ENCODE peak calls at places on chromosome 4, in nine cellular contexts. One of them, this sample, is unnamed. For H3K4me1, the result is how much of the 10 kb centered on the place peaks cover.

GRCh38 chr4:83197555-83198235 is 83.2 kb upstream of the PLAC8 start:
- DNase-seq in thoracic aorta: no peak
- DNase-seq in stomach: no peak
- DNase-seq in testis: no peak
- DNase-seq in Peyer's patch: no peak
- DNase-seq in SK-N-SH: no peak
- DNase-seq in esophagus muscularis mucosa: no peak
- DNase-seq in A673: no peak
- DNase-seq in mucosa of descending colon: peak
- DNase-seq in this sample: no peak

GRCh38 chr4:60923075-60923474 is 277.1 kb upstream of the ADGRL3 start:
- DNase-seq in stomach: no peak
- DNase-seq in A673: no peak
- DNase-seq in testis: no peak
- DNase-seq in Peyer's patch: no peak
- DNase-seq in SK-N-SH: no peak
- DNase-seq in thoracic aorta: no peak
- DNase-seq in esophagus muscularis mucosa: no peak
- DNase-seq in mucosa of descending colon: no peak
- DNase-seq in this sample: no peak

GRCh38 chr4:77358315-77358928 is 201.4 kb downstream of the CCNG2 start:
- DNase-seq in thoracic aorta: no peak
- DNase-seq in testis: peak
- DNase-seq in esophagus muscularis mucosa: no peak
- DNase-seq in mucosa of descending colon: no peak
- DNase-seq in stomach: no peak
- DNase-seq in Peyer's patch: no peak
- DNase-seq in SK-N-SH: peak
- DNase-seq in A673: peak
- DNase-seq in this sample: peak

GRCh38 chr4:172982151-172982590 is 186.4 kb upstream of the GALNT7 start:
- DNase-seq in Peyer's patch: no peak
- DNase-seq in stomach: peak
- DNase-seq in thoracic aorta: peak
- DNase-seq in SK-N-SH: no peak
- DNase-seq in A673: peak
- DNase-seq in mucosa of descending colon: no peak
- DNase-seq in esophagus muscularis mucosa: peak
- DNase-seq in testis: no peak
- DNase-seq in this sample: no peak

GRCh38 chr4:73007526-73008100 is 61.9 kb downstream of the COX18 start:
- DNase-seq in esophagus muscularis mucosa: no peak
- DNase-seq in A673: no peak
- DNase-seq in SK-N-SH: no peak
- DNase-seq in thoracic aorta: no peak
- DNase-seq in testis: no peak
- DNase-seq in stomach: no peak
- DNase-seq in mucosa of descending colon: no peak
- DNase-seq in Peyer's patch: no peak
- DNase-seq in this sample: no peak

GRCh38 chr4:186948361-186949291 is 225.0 kb upstream of the FAT1 start:
- DNase-seq in testis: no peak
- DNase-seq in SK-N-SH: peak
- DNase-seq in stomach: no peak
- DNase-seq in Peyer's patch: no peak
- DNase-seq in esophagus muscularis mucosa: no peak
- DNase-seq in thoracic aorta: no peak
- DNase-seq in mucosa of descending colon: no peak
- DNase-seq in A673: no peak
- DNase-seq in this sample: peak

GRCh38 chr4:28278676-28279075 is 1418.0 kb downstream of the STIM2 start:
- DNase-seq in SK-N-SH: no peak
- DNase-seq in mucosa of descending colon: no peak
- DNase-seq in Peyer's patch: no peak
- DNase-seq in thoracic aorta: no peak
- DNase-seq in testis: no peak
- DNase-seq in esophagus muscularis mucosa: no peak
- DNase-seq in stomach: no peak
- DNase-seq in A673: no peak
- DNase-seq in this sample: no peak

GRCh38 chr4:163492951-163493504 is 1.5 kb upstream of the TMA16 start:
- DNase-seq in SK-N-SH: no peak
- DNase-seq in esophagus muscularis mucosa: no peak
- DNase-seq in mucosa of descending colon: no peak
- DNase-seq in A673: peak
- DNase-seq in stomach: no peak
- DNase-seq in thoracic aorta: no peak
- DNase-seq in Peyer's patch: no peak
- DNase-seq in testis: no peak
- DNase-seq in this sample: no peak

GRCh38 chr4:141609243-141609642 is 27.1 kb upstream of the IL15 start:
- DNase-seq in mucosa of descending colon: no peak
- DNase-seq in A673: no peak
- DNase-seq in testis: no peak
- DNase-seq in stomach: no peak
- DNase-seq in esophagus muscularis mucosa: no peak
- DNase-seq in thoracic aorta: no peak
- DNase-seq in Peyer's patch: no peak
- DNase-seq in SK-N-SH: no peak
- DNase-seq in this sample: no peak

GRCh38 chr4:122602277-122603142 is 18.4 kb downstream of the IL21 start:
- DNase-seq in thoracic aorta: no peak
- DNase-seq in esophagus muscularis mucosa: no peak
- DNase-seq in testis: peak
- DNase-seq in mucosa of descending colon: no peak
- DNase-seq in Peyer's patch: no peak
- DNase-seq in SK-N-SH: peak
- DNase-seq in stomach: no peak
- DNase-seq in A673: peak
- DNase-seq in this sample: no peak

GRCh38 chr4:173367946-173368345 is 2.8 kb upstream of the SAP30 start:
- DNase-seq in SK-N-SH: no peak
- DNase-seq in testis: no peak
- DNase-seq in stomach: no peak
- DNase-seq in Peyer's patch: no peak
- DNase-seq in thoracic aorta: no peak
- DNase-seq in mucosa of descending colon: no peak
- DNase-seq in esophagus muscularis mucosa: no peak
- DNase-seq in A673: peak
- DNase-seq in this sample: no peak

GRCh38 chr4:121182296-121182695 is 18.2 kb upstream of the TNIP3 start:
- DNase-seq in Peyer's patch: no peak
- DNase-seq in esophagus muscularis mucosa: no peak
- DNase-seq in A673: no peak
- DNase-seq in testis: no peak
- DNase-seq in stomach: no peak
- DNase-seq in thoracic aorta: no peak
- DNase-seq in mucosa of descending colon: no peak
- DNase-seq in SK-N-SH: no peak
- DNase-seq in this sample: no peak

GRCh38 chr4:185950891-185951290 is 118.1 kb upstream of the TLR3 start:
- DNase-seq in mucosa of descending colon: no peak
- DNase-seq in Peyer's patch: no peak
- DNase-seq in testis: no peak
- DNase-seq in thoracic aorta: no peak
- DNase-seq in esophagus muscularis mucosa: no peak
- DNase-seq in A673: no peak
- DNase-seq in SK-N-SH: no peak
- DNase-seq in stomach: no peak
- DNase-seq in this sample: no peak

GRCh38 chr4:119132306-119132705 is 3.3 kb upstream of the MYOZ2 start:
- DNase-seq in esophagus muscularis mucosa: no peak
- DNase-seq in testis: no peak
- DNase-seq in thoracic aorta: no peak
- DNase-seq in SK-N-SH: no peak
- DNase-seq in stomach: no peak
- DNase-seq in mucosa of descending colon: no peak
- DNase-seq in Peyer's patch: no peak
- DNase-seq in A673: no peak
- DNase-seq in this sample: no peak

GRCh38 chr4:159927781-159928180 is 824.9 kb downstream of the RAPGEF2 start:
- DNase-seq in testis: no peak
- DNase-seq in Peyer's patch: no peak
- DNase-seq in A673: no peak
- DNase-seq in SK-N-SH: no peak
- DNase-seq in esophagus muscularis mucosa: no peak
- DNase-seq in thoracic aorta: no peak
- DNase-seq in stomach: no peak
- DNase-seq in mucosa of descending colon: no peak
- DNase-seq in this sample: no peak

GRCh38 chr4:140308366-140309123 is 64.9 kb upstream of the SCOC start:
- DNase-seq in SK-N-SH: no peak
- DNase-seq in stomach: no peak
- DNase-seq in testis: peak
- DNase-seq in esophagus muscularis mucosa: no peak
- DNase-seq in Peyer's patch: no peak
- DNase-seq in A673: no peak
- DNase-seq in mucosa of descending colon: no peak
- DNase-seq in thoracic aorta: peak
- DNase-seq in this sample: no peak

DNA sequence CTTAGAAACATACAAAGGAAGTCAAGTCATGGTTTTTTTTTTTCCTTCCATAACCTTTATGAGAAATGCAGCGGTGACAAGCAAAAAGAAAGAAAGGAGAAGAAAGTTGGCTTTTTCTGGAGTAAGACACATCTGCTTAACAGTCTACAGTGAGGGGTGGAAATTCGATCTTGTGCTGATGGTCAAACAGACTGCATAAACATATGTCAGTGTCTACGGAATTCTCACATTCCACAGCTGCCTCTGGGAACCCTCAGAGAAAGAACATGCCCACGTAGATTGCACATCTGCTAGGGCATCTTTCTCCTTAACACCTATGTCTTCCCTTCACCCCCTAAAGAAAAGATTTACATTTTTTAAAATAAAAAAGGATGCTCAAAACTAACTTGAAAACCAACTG is 54.5 kb downstream of the PROM1 start:
- DNase-seq in stomach: no peak
- DNase-seq in mucosa of descending colon: no peak
- DNase-seq in SK-N-SH: no peak
- DNase-seq in esophagus muscularis mucosa: no peak
- DNase-seq in thoracic aorta: no peak
- DNase-seq in A673: peak
- DNase-seq in Peyer's patch: no peak
- DNase-seq in testis: no peak
- DNase-seq in this sample: no peak
- H3K4me1 ChIP-seq in stomach: under half
- H3K4me1 ChIP-seq in mucosa of descending colon: under half
- H3K4me1 ChIP-seq in SK-N-SH: under half
- H3K4me1 ChIP-seq in esophagus muscularis mucosa: under half
- H3K4me1 ChIP-seq in thoracic aorta: under half
- H3K4me1 ChIP-seq in A673: half or more
- H3K4me1 ChIP-seq in Peyer's patch: under half
- H3K4me1 ChIP-seq in testis: under half
- H3K4me1 ChIP-seq in this sample: under half

GRCh38 chr4:24234288-24234848 is 344.5 kb upstream of the PPARGC1A start:
- DNase-seq in thoracic aorta: no peak
- DNase-seq in stomach: no peak
- DNase-seq in A673: no peak
- DNase-seq in testis: no peak
- DNase-seq in esophagus muscularis mucosa: no peak
- DNase-seq in Peyer's patch: no peak
- DNase-seq in mucosa of descending colon: no peak
- DNase-seq in SK-N-SH: no peak
- DNase-seq in this sample: no peak

GRCh38 chr4:24226667-24227066 is 336.8 kb upstream of the PPARGC1A start:
- DNase-seq in thoracic aorta: no peak
- DNase-seq in esophagus muscularis mucosa: no peak
- DNase-seq in stomach: no peak
- DNase-seq in Peyer's patch: no peak
- DNase-seq in testis: no peak
- DNase-seq in SK-N-SH: no peak
- DNase-seq in mucosa of descending colon: no peak
- DNase-seq in A673: no peak
- DNase-seq in this sample: no peak

GRCh38 chr4:24228692-24229091 is 338.8 kb upstream of the PPARGC1A start:
- DNase-seq in Peyer's patch: no peak
- DNase-seq in esophagus muscularis mucosa: no peak
- DNase-seq in mucosa of descending colon: no peak
- DNase-seq in thoracic aorta: no peak
- DNase-seq in SK-N-SH: no peak
- DNase-seq in A673: no peak
- DNase-seq in stomach: no peak
- DNase-seq in testis: no peak
- DNase-seq in this sample: no peak

GRCh38 chr4:24229976-24230375 is 340.1 kb upstream of the PPARGC1A start:
- DNase-seq in A673: no peak
- DNase-seq in stomach: no peak
- DNase-seq in thoracic aorta: no peak
- DNase-seq in SK-N-SH: no peak
- DNase-seq in mucosa of descending colon: no peak
- DNase-seq in Peyer's patch: no peak
- DNase-seq in esophagus muscularis mucosa: no peak
- DNase-seq in testis: no peak
- DNase-seq in this sample: no peak

DNA sequence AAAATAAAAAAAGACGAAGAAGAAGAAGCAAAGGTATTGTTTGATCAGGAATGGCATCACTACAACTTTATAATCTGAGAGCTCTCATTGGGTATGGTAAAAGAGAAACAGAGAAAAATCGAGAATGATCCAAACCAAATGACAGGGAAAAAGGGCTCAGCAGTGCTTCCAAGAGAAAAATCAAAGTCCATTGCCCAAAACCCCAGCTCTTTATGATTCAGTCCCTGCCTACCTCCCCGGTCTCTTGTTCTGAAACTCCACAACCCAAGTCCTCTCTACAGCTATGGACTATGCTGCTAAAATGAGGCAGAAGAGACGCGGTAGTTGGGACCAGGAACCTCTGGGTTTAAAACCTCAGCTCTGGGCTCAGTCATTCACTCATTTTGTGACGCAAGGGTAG is 341.1 kb upstream of the PPARGC1A start:
- DNase-seq in mucosa of descending colon: no peak
- DNase-seq in stomach: no peak
- DNase-seq in testis: no peak
- DNase-seq in Peyer's patch: no peak
- DNase-seq in thoracic aorta: no peak
- DNase-seq in SK-N-SH: no peak
- DNase-seq in A673: no peak
- DNase-seq in esophagus muscularis mucosa: no peak
- DNase-seq in this sample: no peak
- TF ChIP-seq CTCF in mucosa of descending colon: no peak
- TF ChIP-seq CTCF in stomach: no peak
- TF ChIP-seq CTCF in testis: no peak
- TF ChIP-seq CTCF in Peyer's patch: no peak
- TF ChIP-seq CTCF in thoracic aorta: no peak
- TF ChIP-seq CTCF in SK-N-SH: no peak
- TF ChIP-seq CTCF in A673: no peak
- TF ChIP-seq CTCF in esophagus muscularis mucosa: no peak
- TF ChIP-seq CTCF in this sample: no peak

GRCh38 chr4:17060230-17060629 is 161.8 kb upstream of the LDB2 start:
- DNase-seq in thoracic aorta: no peak
- DNase-seq in A673: no peak
- DNase-seq in Peyer's patch: no peak
- DNase-seq in esophagus muscularis mucosa: peak
- DNase-seq in mucosa of descending colon: no peak
- DNase-seq in stomach: no peak
- DNase-seq in testis: no peak
- DNase-seq in SK-N-SH: no peak
- DNase-seq in this sample: no peak
- H3K4me1 ChIP-seq in thoracic aorta: under half
- H3K4me1 ChIP-seq in A673: under half
- H3K4me1 ChIP-seq in Peyer's patch: under half
- H3K4me1 ChIP-seq in esophagus muscularis mucosa: under half
- H3K4me1 ChIP-seq in mucosa of descending colon: under half
- H3K4me1 ChIP-seq in stomach: under half
- H3K4me1 ChIP-seq in testis: under half
- H3K4me1 ChIP-seq in SK-N-SH: under half
- H3K4me1 ChIP-seq in this sample: under half

GRCh38 chr4:74157116-74157742 is 689 bp upstream of the MTHFD2L start:
- DNase-seq in esophagus muscularis mucosa: no peak
- DNase-seq in A673: no peak
- DNase-seq in mucosa of descending colon: no peak
- DNase-seq in testis: no peak
- DNase-seq in stomach: no peak
- DNase-seq in Peyer's patch: no peak
- DNase-seq in thoracic aorta: no peak
- DNase-seq in SK-N-SH: no peak
- DNase-seq in this sample: no peak
- TF ChIP-seq CTCF in esophagus muscularis mucosa: no peak
- TF ChIP-seq CTCF in A673: no peak
- TF ChIP-seq CTCF in mucosa of descending colon: no peak
- TF ChIP-seq CTCF in testis: no peak
- TF ChIP-seq CTCF in stomach: no peak
- TF ChIP-seq CTCF in Peyer's patch: no peak
- TF ChIP-seq CTCF in thoracic aorta: no peak
- TF ChIP-seq CTCF in SK-N-SH: no peak
- TF ChIP-seq CTCF in this sample: no peak

This sample was measured in BE2C.